ENCODE peak calls at places on chromosomes 3 and 15, in four cellular contexts. Z is neural crest cell, A is sigmoid colon, B is fibroblast of villous mesenchyme. C is an unnamed sample.

GRCh38 chr15:26838742-26839460 is 28.0 kb upstream of the GABRA5 start:
- DNase-seq in Z (peak; percentile 18), A (no peak), B (no peak), C (no peak)

GRCh38 chr3:174945951-174946350 is 86.8 kb downstream of the NAALADL2 start:
- DNase-seq in B (no peak), A (no peak), Z (no peak), C (no peak)

GRCh38 chr15:58666957-58667356 is 82.5 kb downstream of the ADAM10 start:
- DNase-seq in A (no peak), B (peak; percentile 54), Z (no peak), C (no peak)

GRCh38 chr3:173732237-173732636 is 334.7 kb downstream of the NLGN1 start:
- DNase-seq in A (no peak), B (no peak), Z (peak; percentile 1), C (no peak)

GRCh38 chr15:63402498-63403253 is 21.0 kb upstream of the CA12 start:
- DNase-seq in Z (no peak), A (no peak), B (peak; percentile 48), C (no peak)

GRCh38 chr15:78985859-78986470 is 41.1 kb upstream of the CTSH start:
- DNase-seq in Z (no peak), B (no peak), A (no peak), C (no peak)

GRCh38 chr3:54324069-54324468 is 201.7 kb downstream of the CACNA2D3 start:
- DNase-seq in B (no peak), Z (no peak), A (no peak), C (no peak)

GRCh38 chr3:49530231-49530630 is 24.0 kb upstream of the BSN start:
- DNase-seq in B (no peak), A (no peak), Z (no peak), C (no peak)

GRCh38 chr3:9121366-9121765 is 128.1 kb downstream of the SRGAP3 start:
- DNase-seq in B (no peak), Z (peak; percentile 53), A (no peak), C (no peak)

GRCh38 chr3:141878326-141878725 is 1.9 kb downstream of the ATP1B3 start:
- DNase-seq in Z (no peak), A (no peak), B (no peak), C (no peak)

GRCh38 chr15:74460903-74461846 is at the start of gene UBL7:
- DNase-seq in A (peak; percentile 98), Z (peak; percentile 93), B (peak; percentile 97), C (peak; percentile 93)
- TF ChIP-seq CTCF in A (no peak), Z (peak; percentile 23), B (peak; percentile 21), C (no peak)

GRCh38 chr3:30408105-30408557 is 198.3 kb upstream of the TGFBR2 start:
- DNase-seq in A (no peak), B (no peak), Z (no peak), C (no peak)
- TF ChIP-seq CTCF in A (no peak), B (no peak), Z (peak; percentile 34), C (peak; percentile 8)

GRCh38 chr3:150303776-150304175 is 104.3 kb upstream of the TSC22D2 start:
- DNase-seq in A (no peak), Z (no peak), B (no peak), C (no peak)
- TF ChIP-seq CTCF in A (no peak), Z (peak; percentile 50), B (no peak), C (peak; percentile 40)

DNA sequence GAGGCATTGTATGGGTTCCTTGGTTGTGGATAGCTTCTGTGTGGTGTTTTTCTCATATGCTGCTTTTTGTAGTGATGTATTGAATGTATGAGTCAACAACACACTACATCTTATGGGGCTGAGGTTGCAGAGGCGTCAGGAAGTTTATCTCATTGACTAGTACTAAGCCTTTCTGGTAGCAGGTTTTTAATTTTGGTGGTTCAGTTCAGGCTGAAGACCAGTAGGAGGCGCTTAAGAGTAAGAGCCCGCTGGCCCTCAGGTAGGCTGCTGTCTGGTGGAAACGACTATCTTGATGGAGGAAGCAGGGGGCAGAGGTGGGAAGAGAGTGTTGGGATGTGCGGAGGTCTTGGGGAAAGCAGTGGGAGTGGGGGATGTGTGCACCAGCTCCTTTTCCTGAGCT is 62.4 kb downstream of the RTP4 start:
- DNase-seq in Z (no peak), A (no peak), B (no peak), C (no peak)
- TF ChIP-seq CTCF in Z (peak; percentile 22), A (no peak), B (peak; percentile 13), C (no peak)

GRCh38 chr3:157204431-157204830 is 44.5 kb upstream of the CCNL1 start:
- DNase-seq in Z (no peak), A (no peak), B (peak; percentile 71), C (no peak)
- TF ChIP-seq CTCF in Z (peak; percentile 74), A (peak; percentile 38), B (peak; percentile 52), C (peak; percentile 58)

DNA sequence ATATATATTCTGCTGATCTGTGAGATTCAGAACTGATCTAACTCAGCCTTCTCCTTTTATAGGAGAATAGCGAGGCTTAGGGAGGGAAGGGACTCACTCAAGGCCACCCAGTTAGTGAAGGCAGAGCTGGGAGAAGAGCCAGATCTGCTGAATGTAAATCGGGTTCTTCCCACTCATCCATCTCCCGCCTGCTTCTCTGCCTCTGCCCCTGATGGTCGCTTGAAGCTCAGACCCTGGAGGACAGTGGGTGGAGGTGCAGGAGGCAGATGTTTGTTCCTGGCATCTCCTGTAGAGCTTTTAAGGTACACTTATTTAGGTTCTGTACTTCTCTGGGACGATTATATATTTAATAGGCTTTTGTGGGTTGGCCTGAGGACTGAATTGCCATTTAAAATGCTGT is 4.3 kb downstream of the PDIA5 start:
- DNase-seq in B (peak; percentile 24), Z (no peak), A (no peak), C (no peak)
- TF ChIP-seq CTCF in B (peak; percentile 41), Z (peak; percentile 46), A (peak; percentile 30), C (peak; percentile 37)

DNA sequence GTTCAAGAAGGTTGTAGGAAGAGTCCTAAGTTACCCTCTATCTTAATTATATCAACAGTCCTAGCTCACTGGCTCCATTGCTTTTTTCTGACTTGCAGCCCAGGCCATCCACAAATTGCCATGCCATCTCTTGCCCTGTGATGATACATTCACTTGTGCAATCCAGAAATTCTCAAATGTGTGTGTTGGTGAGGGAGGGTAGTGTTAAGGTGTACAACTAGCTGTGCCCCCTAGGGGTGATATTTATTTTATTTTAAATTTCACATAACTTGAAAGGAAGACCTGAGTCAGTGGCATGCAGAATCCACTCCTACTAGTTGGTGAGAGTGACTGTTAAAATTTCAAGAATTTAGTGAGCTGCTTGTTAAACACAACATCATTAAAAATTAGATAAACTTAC is 156.1 kb upstream of the ANKRD28 start:
- DNase-seq in A (no peak), B (no peak), Z (no peak), C (no peak)
- TF ChIP-seq CTCF in A (no peak), B (peak; percentile 5), Z (peak; percentile 32), C (peak; percentile 12)

C was measured in progenitor cell of endocrine pancreas.